ENCODE peak calls at places on chromosomes 12 and 14, in eight cellular contexts. E, X, D, G, P, F, I and N are unnamed samples.

GRCh38 chr14:95585971-95586620 is 51.2 kb downstream of the GLRX5 start:
- DNase-seq in E (no peak), X (no peak), D (no peak), G (no peak), P (no peak), F (no peak), I (no peak), N (no peak)

GRCh38 chr12:91138337-91138905 is 27.1 kb upstream of the LUM start:
- DNase-seq in E (no peak), X (no peak), D (peak; percentile 29), G (peak; percentile 67), P (no peak), F (peak; percentile 13), I (peak; percentile 4), N (no peak)

GRCh38 chr14:52328286-52328685 is 14.2 kb downstream of the PTGER2 start:
- DNase-seq in E (peak; percentile 79), X (no peak), D (no peak), G (no peak), P (peak; percentile 88), F (no peak), I (no peak), N (no peak)

GRCh38 chr14:62307844-62308243 is 545.6 kb downstream of the SNAPC1 start:
- DNase-seq in E (no peak), X (no peak), D (no peak), G (no peak), P (no peak), F (no peak), I (no peak), N (no peak)

GRCh38 chr12:12539411-12539810 is 23.3 kb downstream of the DUSP16 start:
- DNase-seq in E (no peak), X (no peak), D (no peak), G (no peak), P (peak; percentile 36), F (peak; percentile 37), I (peak; percentile 75), N (no peak)

GRCh38 chr14:87898301-87898700 is 94.7 kb downstream of the GALC start:
- DNase-seq in E (peak; percentile 7), X (no peak), D (no peak), G (no peak), P (peak; percentile 0), F (no peak), I (no peak), N (no peak)

GRCh38 chr14:86532219-86532618 is 1002.3 kb downstream of the FLRT2 start:
- DNase-seq in E (no peak), X (no peak), D (no peak), G (no peak), P (peak; percentile 25), F (no peak), I (peak; percentile 55), N (no peak)

GRCh38 chr14:102222751-102223150 is 82.2 kb downstream of the MOK start:
- DNase-seq in E (no peak), X (no peak), D (no peak), G (no peak), P (no peak), F (no peak), I (no peak), N (no peak)

GRCh38 chr14:85319998-85320397 is 209.9 kb upstream of the FLRT2 start:
- DNase-seq in E (peak; percentile 47), X (no peak), D (no peak), G (no peak), P (peak; percentile 73), F (no peak), I (no peak), N (no peak)

GRCh38 chr12:124390442-124391116 is 95.7 kb downstream of the RFLNA start:
- DNase-seq in E (peak; percentile 86), X (peak; percentile 38), D (peak; percentile 84), G (no peak), P (peak; percentile 82), F (no peak), I (peak; percentile 55), N (no peak)

GRCh38 chr14:90593254-90594040 is 196.6 kb downstream of the CALM1 start:
- DNase-seq in E (no peak), X (no peak), D (no peak), G (no peak), P (no peak), F (no peak), I (no peak), N (no peak)

GRCh38 chr12:94386422-94386821 is 73.2 kb downstream of the CEP83 start:
- DNase-seq in E (no peak), X (no peak), D (no peak), G (no peak), P (peak; percentile 39), F (no peak), I (no peak), N (no peak)

GRCh38 chr14:50068496-50068895 is 47.9 kb downstream of the VCPKMT start:
- DNase-seq in E (no peak), X (no peak), D (no peak), G (no peak), P (no peak), F (no peak), I (no peak), N (no peak)

GRCh38 chr12:4486049-4486699 is 40.6 kb upstream of the FGF6 start:
- DNase-seq in E (no peak), X (no peak), D (no peak), G (no peak), P (no peak), F (peak; percentile 3), I (no peak), N (no peak)

GRCh38 chr14:92724516-92725340 is 23.7 kb downstream of the LGMN start:
- DNase-seq in E (no peak), X (no peak), D (no peak), G (no peak), P (no peak), F (peak; percentile 53), I (peak; percentile 48), N (no peak)

DNA sequence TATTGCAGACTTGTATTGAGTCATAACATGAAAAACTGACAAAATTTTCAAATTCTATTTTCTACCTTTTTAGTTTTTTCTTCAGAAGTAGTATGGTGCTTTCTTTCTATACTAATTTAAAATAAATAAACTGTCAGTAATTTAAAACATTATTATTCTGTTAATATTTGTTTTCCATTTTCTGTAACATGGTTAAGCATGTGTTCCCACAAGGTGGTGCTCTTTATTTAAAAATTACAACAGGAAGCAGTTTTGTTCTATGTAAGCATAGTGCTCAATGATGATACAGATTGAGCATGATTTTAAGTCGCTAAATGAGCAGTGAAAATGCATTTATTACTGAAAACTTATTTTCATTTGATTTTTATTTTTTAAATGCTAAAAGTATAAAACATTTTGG is 114.6 kb downstream of the PPFIA2 start:
- DNase-seq in E (peak; percentile 66), X (peak; percentile 16), D (no peak), G (no peak), P (peak; percentile 36), F (peak; percentile 52), I (peak; percentile 9), N (no peak)
- TF ChIP-seq CTCF in E (peak; percentile 31), X (peak; percentile 30), D (peak; percentile 48), G (no peak), P (peak; percentile 56), F (peak; percentile 82), I (no peak), N (no peak)

DNA sequence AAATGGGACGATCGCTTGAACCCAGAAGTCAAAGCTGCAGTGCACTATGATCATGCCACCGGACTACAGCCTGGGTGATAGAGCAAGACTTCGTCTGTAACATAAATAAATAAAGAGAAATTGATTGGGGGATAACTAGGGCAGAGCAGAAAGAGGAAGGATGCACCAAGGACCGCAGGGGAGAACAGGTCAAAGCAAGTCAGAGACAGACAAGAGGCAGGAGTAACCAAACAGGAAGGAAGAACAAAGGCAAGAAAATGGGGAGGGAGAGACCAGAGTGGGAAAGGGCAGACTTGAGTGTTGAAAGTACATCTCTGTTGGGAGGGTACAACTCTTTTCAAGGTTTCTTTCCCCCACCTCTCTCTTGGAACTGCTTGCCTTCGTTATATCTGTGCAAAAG is 50.8 kb upstream of the ELK3 start:
- DNase-seq in E (no peak), X (no peak), D (no peak), G (no peak), P (no peak), F (no peak), I (no peak), N (no peak)
- TF ChIP-seq CTCF in E (no peak), X (no peak), D (no peak), G (no peak), P (no peak), F (no peak), I (no peak), N (no peak)

GRCh38 chr14:78567343-78567742 is 397.2 kb downstream of the NRXN3 start:
- DNase-seq in E (no peak), X (no peak), D (no peak), G (no peak), P (peak; percentile 4), F (no peak), I (no peak), N (no peak)
- TF ChIP-seq CTCF in E (no peak), X (no peak), D (no peak), G (no peak), P (no peak), F (no peak), I (no peak), N (no peak)

DNA sequence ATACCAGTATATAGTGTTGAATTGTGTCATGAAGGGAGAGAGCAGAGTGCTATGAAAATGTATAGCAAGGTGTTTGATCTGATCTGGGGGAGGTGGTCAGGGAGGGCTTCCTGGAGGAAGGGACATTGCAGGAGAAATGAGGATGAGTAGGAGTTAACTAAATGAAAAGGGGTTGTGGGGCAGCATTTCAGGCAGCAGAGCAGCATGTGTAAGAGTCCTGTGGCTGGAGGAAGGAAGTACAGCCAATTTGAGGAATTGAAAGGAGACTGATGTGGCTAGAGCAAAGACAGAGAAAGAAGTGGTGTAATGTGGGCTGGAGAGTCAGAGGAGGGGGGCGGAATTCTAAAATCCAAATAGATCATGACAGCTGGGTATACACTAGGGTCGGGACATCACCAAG is 20.5 kb downstream of the NPC2 start:
- DNase-seq in E (no peak), X (no peak), D (no peak), G (no peak), P (no peak), F (no peak), I (no peak), N (no peak)
- TF ChIP-seq CTCF in E (no peak), X (no peak), D (no peak), G (no peak), P (no peak), F (no peak), I (no peak), N (no peak)